ENCODE peak calls at places on chromosomes 6 and 20, in four cellular contexts. F is A549, L is NCI-H1417, H is C1 segment of cervical spinal cord. Q is an unnamed sample.

GRCh38 chr6:93675856-93676255 is 256.5 kb upstream of the EPHA7 start:
- DNase-seq in F (no peak), L (no peak), H (no peak), Q (no peak)

GRCh38 chr20:48945840-48946514 is 24.5 kb downstream of the ARFGEF2 start:
- DNase-seq in F (no peak), L (peak), H (no peak), Q (no peak)

GRCh38 chr6:108360919-108361311 is 66.1 kb downstream of the AFG1L start:
- DNase-seq in F (no peak), L (no peak), H (no peak), Q (no peak)

GRCh38 chr6:40425192-40425919 is 161.8 kb downstream of the LRFN2 start:
- DNase-seq in F (no peak), L (peak), H (no peak), Q (no peak)

GRCh38 chr6:33540768-33541167 is 39.3 kb downstream of the BAK1 start:
- DNase-seq in F (no peak), L (no peak), H (no peak), Q (no peak)

GRCh38 chr20:25304025-25304549 is 56.2 kb downstream of the PYGB start:
- DNase-seq in F (no peak), L (no peak), H (no peak), Q (no peak)

GRCh38 chr6:37059344-37060194 is 54.1 kb downstream of the FGD2 start:
- DNase-seq in F (peak), L (peak), H (peak), Q (no peak)

GRCh38 chr6:13354331-13355042 is 26.1 kb upstream of the TBC1D7 start:
- DNase-seq in F (no peak), L (no peak), H (no peak), Q (no peak)

GRCh38 chr6:158086706-158087518 is 81.2 kb downstream of the SERAC1 start:
- DNase-seq in F (no peak), L (no peak), H (peak), Q (no peak)